ENCODE peak calls at places on chromosomes 1 and 21, in ten cellular contexts. One of them, this sample, is unnamed.

GRCh38 chr1:53398585-53399365 is 60.4 kb upstream of the DMRTB1 start:
- DNase-seq in neural progenitor cell: no peak
- DNase-seq in psoas muscle: no peak
- DNase-seq in HCT116: no peak
- DNase-seq in tibial artery: peak; percentile 13
- DNase-seq in mammary epithelial cell: no peak
- DNase-seq in esophagus squamous epithelium: no peak
- DNase-seq in naive thymus-derived CD4-positive, alpha-beta T cell: no peak
- DNase-seq in fibroblast of lung: no peak
- DNase-seq in breast epithelium: no peak
- DNase-seq in this sample: no peak

GRCh38 chr1:210757677-210758076 is 376.3 kb downstream of the KCNH1 start:
- DNase-seq in tibial artery: no peak
- DNase-seq in fibroblast of lung: no peak
- DNase-seq in mammary epithelial cell: no peak
- DNase-seq in neural progenitor cell: no peak
- DNase-seq in psoas muscle: no peak
- DNase-seq in breast epithelium: no peak
- DNase-seq in naive thymus-derived CD4-positive, alpha-beta T cell: no peak
- DNase-seq in HCT116: no peak
- DNase-seq in esophagus squamous epithelium: no peak
- DNase-seq in this sample: no peak

GRCh38 chr1:2231667-2232254 is 3.6 kb downstream of the SKI start:
- DNase-seq in psoas muscle: peak; percentile 90
- DNase-seq in fibroblast of lung: peak; percentile 81
- DNase-seq in naive thymus-derived CD4-positive, alpha-beta T cell: peak; percentile 80
- DNase-seq in tibial artery: peak; percentile 98
- DNase-seq in mammary epithelial cell: peak; percentile 82
- DNase-seq in breast epithelium: no peak
- DNase-seq in HCT116: no peak
- DNase-seq in esophagus squamous epithelium: no peak
- DNase-seq in neural progenitor cell: peak; percentile 75
- DNase-seq in this sample: no peak

GRCh38 chr1:89692601-89693503 is 59.9 kb downstream of the LRRC8C start:
- DNase-seq in mammary epithelial cell: no peak
- DNase-seq in tibial artery: no peak
- DNase-seq in fibroblast of lung: no peak
- DNase-seq in esophagus squamous epithelium: no peak
- DNase-seq in breast epithelium: no peak
- DNase-seq in naive thymus-derived CD4-positive, alpha-beta T cell: no peak
- DNase-seq in psoas muscle: no peak
- DNase-seq in neural progenitor cell: no peak
- DNase-seq in HCT116: no peak
- DNase-seq in this sample: no peak

GRCh38 chr1:69523032-69523431 is 44.7 kb upstream of the LRRC7 start:
- DNase-seq in breast epithelium: no peak
- DNase-seq in fibroblast of lung: peak; percentile 94
- DNase-seq in psoas muscle: no peak
- DNase-seq in naive thymus-derived CD4-positive, alpha-beta T cell: no peak
- DNase-seq in esophagus squamous epithelium: no peak
- DNase-seq in tibial artery: no peak
- DNase-seq in neural progenitor cell: no peak
- DNase-seq in mammary epithelial cell: peak; percentile 86
- DNase-seq in HCT116: no peak
- DNase-seq in this sample: no peak

GRCh38 chr1:6984533-6984932 is 199.3 kb downstream of the CAMTA1 start:
- DNase-seq in neural progenitor cell: no peak
- DNase-seq in naive thymus-derived CD4-positive, alpha-beta T cell: no peak
- DNase-seq in tibial artery: no peak
- DNase-seq in mammary epithelial cell: no peak
- DNase-seq in fibroblast of lung: no peak
- DNase-seq in esophagus squamous epithelium: no peak
- DNase-seq in psoas muscle: no peak
- DNase-seq in breast epithelium: no peak
- DNase-seq in HCT116: no peak
- DNase-seq in this sample: no peak

GRCh38 chr1:244672961-244673695 is 20.2 kb downstream of the DESI2 start:
- DNase-seq in HCT116: no peak
- DNase-seq in mammary epithelial cell: no peak
- DNase-seq in psoas muscle: no peak
- DNase-seq in breast epithelium: no peak
- DNase-seq in naive thymus-derived CD4-positive, alpha-beta T cell: no peak
- DNase-seq in neural progenitor cell: no peak
- DNase-seq in fibroblast of lung: peak; percentile 34
- DNase-seq in tibial artery: no peak
- DNase-seq in esophagus squamous epithelium: no peak
- DNase-seq in this sample: no peak

GRCh38 chr1:37056201-37056764 is 22.0 kb upstream of the GRIK3 start:
- DNase-seq in mammary epithelial cell: no peak
- DNase-seq in HCT116: no peak
- DNase-seq in tibial artery: no peak
- DNase-seq in esophagus squamous epithelium: no peak
- DNase-seq in naive thymus-derived CD4-positive, alpha-beta T cell: no peak
- DNase-seq in psoas muscle: no peak
- DNase-seq in breast epithelium: no peak
- DNase-seq in neural progenitor cell: peak; percentile 32
- DNase-seq in fibroblast of lung: no peak
- DNase-seq in this sample: no peak

GRCh38 chr1:204480515-204480914 is 14.1 kb downstream of the PIK3C2B start:
- DNase-seq in fibroblast of lung: no peak
- DNase-seq in HCT116: no peak
- DNase-seq in esophagus squamous epithelium: no peak
- DNase-seq in tibial artery: no peak
- DNase-seq in breast epithelium: no peak
- DNase-seq in naive thymus-derived CD4-positive, alpha-beta T cell: no peak
- DNase-seq in psoas muscle: no peak
- DNase-seq in mammary epithelial cell: no peak
- DNase-seq in neural progenitor cell: peak; percentile 40
- DNase-seq in this sample: no peak

DNA sequence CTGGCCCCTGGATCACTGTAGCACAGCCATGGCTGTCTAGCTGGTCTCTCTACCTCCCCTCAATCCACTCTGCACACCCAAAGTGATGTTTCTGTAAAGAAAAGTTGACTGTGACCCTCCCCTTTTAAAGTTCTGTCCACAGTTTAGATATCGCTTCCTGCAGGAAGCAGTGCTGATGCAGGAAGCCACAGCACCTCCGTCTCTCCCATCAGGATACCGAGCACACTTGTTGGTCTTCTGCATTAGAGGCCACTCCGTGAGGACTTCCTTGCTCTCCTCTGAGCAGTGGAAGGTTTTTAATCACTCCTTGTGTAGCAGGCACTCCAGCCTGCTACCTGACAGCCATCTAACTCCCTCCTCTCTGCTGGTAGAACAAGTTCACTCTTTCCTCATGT is 69.5 kb downstream of the GADD45A start:
- DNase-seq in fibroblast of lung: no peak
- DNase-seq in psoas muscle: no peak
- DNase-seq in naive thymus-derived CD4-positive, alpha-beta T cell: no peak
- DNase-seq in mammary epithelial cell: no peak
- DNase-seq in breast epithelium: no peak
- DNase-seq in esophagus squamous epithelium: no peak
- DNase-seq in tibial artery: no peak
- DNase-seq in HCT116: no peak
- DNase-seq in neural progenitor cell: no peak
- DNase-seq in this sample: no peak
- H3K4me1 ChIP-seq in fibroblast of lung: peaks cover 19% of the 10 kb centered on the region
- H3K4me1 ChIP-seq in psoas muscle: peaks cover 32% of the 10 kb centered on the region
- H3K4me1 ChIP-seq in naive thymus-derived CD4-positive, alpha-beta T cell: no peaks in the 10 kb centered on the region
- H3K4me1 ChIP-seq in mammary epithelial cell: peaks cover 69% of the 10 kb centered on the region
- H3K4me1 ChIP-seq in breast epithelium: peaks cover 4% of the 10 kb centered on the region
- H3K4me1 ChIP-seq in esophagus squamous epithelium: peaks cover 77% of the 10 kb centered on the region
- H3K4me1 ChIP-seq in tibial artery: peaks cover 56% of the 10 kb centered on the region
- H3K4me1 ChIP-seq in HCT116: peaks cover 58% of the 10 kb centered on the region
- H3K4me1 ChIP-seq in neural progenitor cell: peaks cover 32% of the 10 kb centered on the region
- H3K4me1 ChIP-seq in this sample: peaks cover 7% of the 10 kb centered on the region

DNA sequence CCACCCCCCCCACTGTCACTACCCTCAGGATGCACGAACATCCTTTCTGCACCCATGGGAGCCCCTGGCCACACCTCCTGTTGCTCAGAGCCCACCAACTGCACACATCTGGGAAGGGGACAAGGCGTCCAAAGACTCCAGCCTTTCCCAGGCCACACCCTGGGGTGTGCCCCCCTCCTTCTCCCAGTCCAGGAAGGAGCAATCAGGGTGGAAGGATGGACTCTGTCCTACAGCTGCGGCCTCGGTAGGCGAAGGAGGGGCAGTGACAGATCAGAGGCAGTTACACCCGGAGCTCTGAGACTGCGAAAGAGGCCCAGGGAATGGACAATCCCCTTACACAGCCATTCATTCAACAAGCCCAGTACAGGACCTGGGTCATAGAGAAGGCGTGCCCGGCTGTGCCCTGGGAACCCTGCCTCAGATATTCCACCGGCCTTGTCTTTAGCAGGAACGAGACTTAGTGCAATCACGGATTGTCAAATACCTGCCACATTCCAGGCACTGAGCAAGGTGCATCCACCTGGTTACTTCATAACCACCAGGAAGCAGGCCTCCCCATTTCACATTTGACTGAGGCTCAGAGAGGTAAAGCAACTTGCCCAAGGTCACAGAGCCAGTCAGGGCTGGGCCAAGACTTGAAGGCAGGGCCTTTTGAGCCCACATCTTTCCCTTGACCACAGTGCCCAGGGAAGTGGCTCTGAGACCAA is 9.4 kb downstream of the HSPG2 start:
- DNase-seq in HCT116: no peak
- DNase-seq in esophagus squamous epithelium: no peak
- DNase-seq in psoas muscle: peak; percentile 91
- DNase-seq in mammary epithelial cell: no peak
- DNase-seq in naive thymus-derived CD4-positive, alpha-beta T cell: no peak
- DNase-seq in neural progenitor cell: no peak
- DNase-seq in breast epithelium: no peak
- DNase-seq in fibroblast of lung: peak; percentile 65
- DNase-seq in tibial artery: peak; percentile 87
- DNase-seq in this sample: no peak
- H3K4me1 ChIP-seq in HCT116: peaks cover 62% of the 10 kb centered on the region
- H3K4me1 ChIP-seq in esophagus squamous epithelium: peaks cover 99% of the 10 kb centered on the region
- H3K4me1 ChIP-seq in psoas muscle: peaks cover 56% of the 10 kb centered on the region
- H3K4me1 ChIP-seq in mammary epithelial cell: peaks cover 22% of the 10 kb centered on the region
- H3K4me1 ChIP-seq in naive thymus-derived CD4-positive, alpha-beta T cell: no peaks in the 10 kb centered on the region
- H3K4me1 ChIP-seq in neural progenitor cell: peaks cover 23% of the 10 kb centered on the region
- H3K4me1 ChIP-seq in breast epithelium: peaks cover 15% of the 10 kb centered on the region
- H3K4me1 ChIP-seq in fibroblast of lung: peaks cover 57% of the 10 kb centered on the region
- H3K4me1 ChIP-seq in tibial artery: peaks cover 89% of the 10 kb centered on the region
- H3K4me1 ChIP-seq in this sample: no peaks in the 10 kb centered on the region

GRCh38 chr21:38823737-38824123 is 18.0 kb downstream of the ETS2 start:
- DNase-seq in tibial artery: no peak
- DNase-seq in breast epithelium: no peak
- DNase-seq in HCT116: no peak
- DNase-seq in esophagus squamous epithelium: no peak
- DNase-seq in fibroblast of lung: no peak
- DNase-seq in psoas muscle: no peak
- DNase-seq in mammary epithelial cell: no peak
- DNase-seq in naive thymus-derived CD4-positive, alpha-beta T cell: no peak
- DNase-seq in neural progenitor cell: no peak
- DNase-seq in this sample: no peak
- H3K4me1 ChIP-seq in tibial artery: peaks cover 45% of the 10 kb centered on the region
- H3K4me1 ChIP-seq in breast epithelium: no peaks in the 10 kb centered on the region
- H3K4me1 ChIP-seq in HCT116: peaks cover 19% of the 10 kb centered on the region
- H3K4me1 ChIP-seq in esophagus squamous epithelium: peaks cover 64% of the 10 kb centered on the region
- H3K4me1 ChIP-seq in fibroblast of lung: peaks cover 35% of the 10 kb centered on the region
- H3K4me1 ChIP-seq in psoas muscle: peaks cover 34% of the 10 kb centered on the region
- H3K4me1 ChIP-seq in mammary epithelial cell: peaks cover 17% of the 10 kb centered on the region
- H3K4me1 ChIP-seq in naive thymus-derived CD4-positive, alpha-beta T cell: no peaks in the 10 kb centered on the region
- H3K4me1 ChIP-seq in neural progenitor cell: no peaks in the 10 kb centered on the region
- H3K4me1 ChIP-seq in this sample: no peaks in the 10 kb centered on the region

GRCh38 chr1:24702511-24703293 is 42.5 kb upstream of the CLIC4 start:
- DNase-seq in psoas muscle: no peak
- DNase-seq in naive thymus-derived CD4-positive, alpha-beta T cell: no peak
- DNase-seq in esophagus squamous epithelium: no peak
- DNase-seq in tibial artery: no peak
- DNase-seq in breast epithelium: no peak
- DNase-seq in neural progenitor cell: peak; percentile 9
- DNase-seq in fibroblast of lung: peak; percentile 70
- DNase-seq in HCT116: no peak
- DNase-seq in mammary epithelial cell: peak; percentile 66
- DNase-seq in this sample: no peak
- H3K4me1 ChIP-seq in psoas muscle: no peaks in the 10 kb centered on the region
- H3K4me1 ChIP-seq in naive thymus-derived CD4-positive, alpha-beta T cell: no peaks in the 10 kb centered on the region
- H3K4me1 ChIP-seq in esophagus squamous epithelium: peaks cover 21% of the 10 kb centered on the region
- H3K4me1 ChIP-seq in tibial artery: peaks cover 8% of the 10 kb centered on the region
- H3K4me1 ChIP-seq in breast epithelium: no peaks in the 10 kb centered on the region
- H3K4me1 ChIP-seq in neural progenitor cell: peaks cover 6% of the 10 kb centered on the region
- H3K4me1 ChIP-seq in fibroblast of lung: peaks cover 3% of the 10 kb centered on the region
- H3K4me1 ChIP-seq in HCT116: peaks cover 40% of the 10 kb centered on the region
- H3K4me1 ChIP-seq in mammary epithelial cell: peaks cover 26% of the 10 kb centered on the region
- H3K4me1 ChIP-seq in this sample: peaks cover 3% of the 10 kb centered on the region

GRCh38 chr1:26828352-26829093 is 2.0 kb downstream of the ZDHHC18 start:
- DNase-seq in HCT116: no peak
- DNase-seq in neural progenitor cell: no peak
- DNase-seq in fibroblast of lung: no peak
- DNase-seq in mammary epithelial cell: no peak
- DNase-seq in breast epithelium: no peak
- DNase-seq in esophagus squamous epithelium: no peak
- DNase-seq in psoas muscle: no peak
- DNase-seq in naive thymus-derived CD4-positive, alpha-beta T cell: no peak
- DNase-seq in tibial artery: no peak
- DNase-seq in this sample: no peak
- H3K4me1 ChIP-seq in HCT116: peaks cover 43% of the 10 kb centered on the region
- H3K4me1 ChIP-seq in neural progenitor cell: peaks cover 30% of the 10 kb centered on the region
- H3K4me1 ChIP-seq in fibroblast of lung: peaks cover 11% of the 10 kb centered on the region
- H3K4me1 ChIP-seq in mammary epithelial cell: peaks cover 12% of the 10 kb centered on the region
- H3K4me1 ChIP-seq in breast epithelium: peaks cover 8% of the 10 kb centered on the region
- H3K4me1 ChIP-seq in esophagus squamous epithelium: peaks cover 70% of the 10 kb centered on the region
- H3K4me1 ChIP-seq in psoas muscle: peaks cover 18% of the 10 kb centered on the region
- H3K4me1 ChIP-seq in naive thymus-derived CD4-positive, alpha-beta T cell: peaks cover 53% of the 10 kb centered on the region
- H3K4me1 ChIP-seq in tibial artery: peaks cover 40% of the 10 kb centered on the region
- H3K4me1 ChIP-seq in this sample: no peaks in the 10 kb centered on the region

GRCh38 chr1:202163281-202164270 is 3.2 kb upstream of the PTPN7 start:
- DNase-seq in fibroblast of lung: no peak
- DNase-seq in psoas muscle: no peak
- DNase-seq in breast epithelium: no peak
- DNase-seq in esophagus squamous epithelium: no peak
- DNase-seq in mammary epithelial cell: no peak
- DNase-seq in naive thymus-derived CD4-positive, alpha-beta T cell: no peak
- DNase-seq in HCT116: no peak
- DNase-seq in tibial artery: no peak
- DNase-seq in neural progenitor cell: no peak
- DNase-seq in this sample: no peak

GRCh38 chr1:202165942-202166843 is 5.8 kb upstream of the PTPN7 start:
- DNase-seq in naive thymus-derived CD4-positive, alpha-beta T cell: no peak
- DNase-seq in psoas muscle: no peak
- DNase-seq in tibial artery: no peak
- DNase-seq in mammary epithelial cell: no peak
- DNase-seq in HCT116: no peak
- DNase-seq in breast epithelium: no peak
- DNase-seq in fibroblast of lung: no peak
- DNase-seq in esophagus squamous epithelium: no peak
- DNase-seq in neural progenitor cell: no peak
- DNase-seq in this sample: no peak

GRCh38 chr1:202165267-202165941 is 5.0 kb upstream of the PTPN7 start:
- DNase-seq in naive thymus-derived CD4-positive, alpha-beta T cell: peak; percentile 73
- DNase-seq in psoas muscle: no peak
- DNase-seq in HCT116: no peak
- DNase-seq in neural progenitor cell: no peak
- DNase-seq in mammary epithelial cell: no peak
- DNase-seq in esophagus squamous epithelium: no peak
- DNase-seq in fibroblast of lung: no peak
- DNase-seq in breast epithelium: no peak
- DNase-seq in tibial artery: no peak
- DNase-seq in this sample: no peak

GRCh38 chr1:202162418-202163280 is 2.2 kb upstream of the PTPN7 start:
- DNase-seq in tibial artery: no peak
- DNase-seq in esophagus squamous epithelium: no peak
- DNase-seq in neural progenitor cell: no peak
- DNase-seq in HCT116: no peak
- DNase-seq in fibroblast of lung: no peak
- DNase-seq in psoas muscle: no peak
- DNase-seq in mammary epithelial cell: no peak
- DNase-seq in naive thymus-derived CD4-positive, alpha-beta T cell: no peak
- DNase-seq in breast epithelium: no peak
- DNase-seq in this sample: no peak

GRCh38 chr1:202164271-202165037 is 4.1 kb upstream of the PTPN7 start:
- DNase-seq in fibroblast of lung: no peak
- DNase-seq in mammary epithelial cell: no peak
- DNase-seq in psoas muscle: no peak
- DNase-seq in naive thymus-derived CD4-positive, alpha-beta T cell: peak; percentile 80
- DNase-seq in esophagus squamous epithelium: no peak
- DNase-seq in HCT116: no peak
- DNase-seq in breast epithelium: no peak
- DNase-seq in tibial artery: no peak
- DNase-seq in neural progenitor cell: no peak
- DNase-seq in this sample: no peak
- H3K4me1 ChIP-seq in fibroblast of lung: no peaks in the 10 kb centered on the region
- H3K4me1 ChIP-seq in mammary epithelial cell: peaks cover 7% of the 10 kb centered on the region
- H3K4me1 ChIP-seq in psoas muscle: no peaks in the 10 kb centered on the region
- H3K4me1 ChIP-seq in naive thymus-derived CD4-positive, alpha-beta T cell: peaks cover 60% of the 10 kb centered on the region
- H3K4me1 ChIP-seq in esophagus squamous epithelium: peaks cover 54% of the 10 kb centered on the region
- H3K4me1 ChIP-seq in HCT116: peaks cover 10% of the 10 kb centered on the region
- H3K4me1 ChIP-seq in breast epithelium: no peaks in the 10 kb centered on the region
- H3K4me1 ChIP-seq in tibial artery: peaks cover 3% of the 10 kb centered on the region
- H3K4me1 ChIP-seq in neural progenitor cell: peaks cover 11% of the 10 kb centered on the region
- H3K4me1 ChIP-seq in this sample: peaks cover 6% of the 10 kb centered on the region

This sample was measured in iPS DF 6.9.